ENCODE peak calls at places on chromosomes 2 and 18, in nine cellular contexts. Y is kidney tubule cell; I is fibroblast of mammary gland; V is stimulated activated CD4-positive, alpha-beta T cell treated with anti-CD3 and anti-CD28 coated beads, TNF-alpha, amount 100 ng/mL, for 48 hours; W is nucleus accumbens; J is Karpas-422; C is cardiac septum; Z is germinal center; X is GM04504. S is an unnamed sample.

GRCh38 chr18:36066731-36067117 is 635 bp downstream of the RPRD1A start:
- DNase-seq in W (no peak), J (peak; percentile 60), C (no peak), Z (peak; percentile 24), V (no peak), Y (peak; percentile 9), I (peak; percentile 19), X (no peak), S (peak; percentile 25)

GRCh38 chr2:232556426-232556825 is 5.9 kb downstream of the EIF4E2 start:
- DNase-seq in Z (no peak), X (no peak), C (no peak), V (no peak), J (no peak), I (no peak), W (no peak), Y (no peak), S (no peak)

GRCh38 chr2:75276093-75277055 is 77.1 kb upstream of the TACR1 start:
- DNase-seq in I (peak; percentile 81), X (peak; percentile 25), C (no peak), W (no peak), Y (peak; percentile 76), J (no peak), V (no peak), Z (no peak), S (no peak)

GRCh38 chr2:227576110-227576509 is 22.6 kb upstream of the SCYGR2 start:
- DNase-seq in Y (peak; percentile 12), C (no peak), J (no peak), W (no peak), X (no peak), V (no peak), Z (no peak), I (no peak), S (no peak)

GRCh38 chr2:241617431-241618154 is 19.4 kb downstream of the THAP4 start:
- DNase-seq in V (no peak), Z (peak; percentile 49), Y (peak; percentile 44), I (no peak), J (peak; percentile 67), W (no peak), C (no peak), X (no peak), S (no peak)

GRCh38 chr2:17627434-17627833 is 86.9 kb downstream of the VSNL1 start:
- DNase-seq in W (no peak), V (no peak), I (no peak), X (no peak), Y (no peak), C (no peak), Z (no peak), J (peak; percentile 79), S (no peak)

GRCh38 chr2:54083440-54083839 is 32.0 kb upstream of the ACYP2 start:
- DNase-seq in W (no peak), Y (no peak), I (peak; percentile 30), X (no peak), C (no peak), V (no peak), J (no peak), Z (no peak), S (no peak)

GRCh38 chr2:241982711-241983570 is 113.4 kb downstream of the RTP5 start:
- DNase-seq in V (no peak), W (no peak), Z (no peak), X (no peak), Y (no peak), J (no peak), C (peak; percentile 38), I (no peak), S (no peak)

GRCh38 chr2:73832905-73833304 is 4.1 kb downstream of the STAMBP start:
- DNase-seq in X (no peak), C (no peak), J (peak; percentile 74), Y (no peak), W (no peak), V (no peak), Z (no peak), I (peak; percentile 45), S (no peak)

GRCh38 chr2:120934221-120934639 is 198.6 kb downstream of the GLI2 start:
- DNase-seq in I (no peak), J (no peak), W (no peak), X (no peak), C (no peak), Z (no peak), V (no peak), Y (no peak), S (no peak)

GRCh38 chr2:38723173-38723572 is 28.0 kb downstream of the SRSF7 start:
- DNase-seq in V (no peak), Z (no peak), I (no peak), X (no peak), C (no peak), Y (no peak), J (no peak), W (no peak), S (no peak)

GRCh38 chr2:238369516-238370481 is 49.5 kb downstream of the TRAF3IP1 start:
- DNase-seq in Z (no peak), C (no peak), X (no peak), W (no peak), Y (no peak), J (no peak), V (no peak), I (peak; percentile 19), S (no peak)

GRCh38 chr2:102336502-102336945 is 19.1 kb upstream of the IL18R1 start:
- DNase-seq in V (no peak), I (peak; percentile 63), Y (peak; percentile 87), C (no peak), J (no peak), X (no peak), W (no peak), Z (no peak), S (no peak)

GRCh38 chr2:43609304-43609883 is 13.6 kb upstream of the THADA start:
- DNase-seq in Y (peak; percentile 44), I (peak; percentile 63), C (no peak), X (peak; percentile 18), W (peak; percentile 29), Z (peak; percentile 38), J (peak; percentile 75), V (peak; percentile 31), S (no peak)

GRCh38 chr18:34957119-34957863 is 83.9 kb upstream of the MAPRE2 start:
- DNase-seq in W (no peak), Y (peak; percentile 20), I (no peak), V (no peak), C (no peak), X (no peak), J (no peak), Z (no peak), S (no peak)

GRCh38 chr18:37398248-37398920 is 167.2 kb downstream of the CELF4 start:
- DNase-seq in W (no peak), J (no peak), X (peak; percentile 29), Y (no peak), C (no peak), Z (no peak), I (no peak), V (no peak), S (no peak)

S was measured in GF-D8.